ENCODE peak calls at places on chromosomes 6 and 20, in six cellular contexts. One of them, this sample, is unnamed.
A peak's percentile ranks its signal among the peaks of the same experiment; 100 is the strongest.

GRCh38 chr6:150747155-150747554 is 118.3 kb upstream of the MTHFD1L start:
- DNase-seq in HL-60: no peak
- DNase-seq in NCI-H524: no peak
- DNase-seq in stimulated activated naive CD4-positive, alpha-beta T cell: no peak
- DNase-seq in WERI-Rb-1: no peak
- DNase-seq in endothelial cell: no peak
- DNase-seq in this sample: no peak

GRCh38 chr20:17394411-17394810 is 136.8 kb downstream of the BFSP1 start:
- DNase-seq in WERI-Rb-1: no peak
- DNase-seq in endothelial cell: no peak
- DNase-seq in stimulated activated naive CD4-positive, alpha-beta T cell: no peak
- DNase-seq in HL-60: no peak
- DNase-seq in NCI-H524: no peak
- DNase-seq in this sample: no peak

GRCh38 chr6:36245572-36246031 is 24.3 kb upstream of the PNPLA1 start:
- DNase-seq in WERI-Rb-1: no peak
- DNase-seq in HL-60: peak; percentile 22
- DNase-seq in NCI-H524: no peak
- DNase-seq in stimulated activated naive CD4-positive, alpha-beta T cell: no peak
- DNase-seq in endothelial cell: no peak
- DNase-seq in this sample: no peak

GRCh38 chr6:31689249-31690110 is 8.6 kb upstream of the LY6G5C start:
- DNase-seq in endothelial cell: peak; percentile 20
- DNase-seq in stimulated activated naive CD4-positive, alpha-beta T cell: no peak
- DNase-seq in WERI-Rb-1: peak; percentile 42
- DNase-seq in HL-60: no peak
- DNase-seq in NCI-H524: no peak
- DNase-seq in this sample: no peak

GRCh38 chr6:85643530-85644373 is 1.1 kb upstream of the SYNCRIP start:
- DNase-seq in endothelial cell: peak; percentile 92
- DNase-seq in NCI-H524: peak; percentile 82
- DNase-seq in WERI-Rb-1: peak; percentile 90
- DNase-seq in HL-60: peak; percentile 94
- DNase-seq in stimulated activated naive CD4-positive, alpha-beta T cell: peak; percentile 83
- DNase-seq in this sample: peak; percentile 83

GRCh38 chr6:160431231-160431630 is 83.1 kb downstream of the SLC22A3 start:
- DNase-seq in stimulated activated naive CD4-positive, alpha-beta T cell: no peak
- DNase-seq in HL-60: no peak
- DNase-seq in endothelial cell: no peak
- DNase-seq in WERI-Rb-1: no peak
- DNase-seq in NCI-H524: no peak
- DNase-seq in this sample: no peak

GRCh38 chr6:7914991-7915789 is 4.6 kb upstream of the TXNDC5 start:
- DNase-seq in WERI-Rb-1: no peak
- DNase-seq in stimulated activated naive CD4-positive, alpha-beta T cell: no peak
- DNase-seq in NCI-H524: no peak
- DNase-seq in endothelial cell: no peak
- DNase-seq in HL-60: peak; percentile 74
- DNase-seq in this sample: peak; percentile 45

GRCh38 chr20:57425150-57426013 is 34.2 kb downstream of the RBM38 start:
- DNase-seq in HL-60: peak; percentile 92
- DNase-seq in stimulated activated naive CD4-positive, alpha-beta T cell: no peak
- DNase-seq in NCI-H524: peak; percentile 28
- DNase-seq in endothelial cell: no peak
- DNase-seq in WERI-Rb-1: no peak
- DNase-seq in this sample: no peak

GRCh38 chr6:156396068-156396771 is 381.0 kb upstream of the ARID1B start:
- DNase-seq in WERI-Rb-1: no peak
- DNase-seq in stimulated activated naive CD4-positive, alpha-beta T cell: no peak
- DNase-seq in NCI-H524: no peak
- DNase-seq in HL-60: no peak
- DNase-seq in endothelial cell: no peak
- DNase-seq in this sample: peak; percentile 46

GRCh38 chr6:52574709-52575489 is 2.0 kb downstream of the TRAM2 start:
- DNase-seq in stimulated activated naive CD4-positive, alpha-beta T cell: peak; percentile 16
- DNase-seq in endothelial cell: no peak
- DNase-seq in WERI-Rb-1: no peak
- DNase-seq in NCI-H524: no peak
- DNase-seq in HL-60: peak; percentile 77
- DNase-seq in this sample: peak; percentile 61

GRCh38 chr6:139951172-139951571 is 576.7 kb upstream of the CITED2 start:
- DNase-seq in NCI-H524: no peak
- DNase-seq in endothelial cell: no peak
- DNase-seq in HL-60: no peak
- DNase-seq in stimulated activated naive CD4-positive, alpha-beta T cell: no peak
- DNase-seq in WERI-Rb-1: no peak
- DNase-seq in this sample: no peak

GRCh38 chr6:118580585-118581419 is 32.7 kb downstream of the PLN start:
- DNase-seq in HL-60: peak; percentile 55
- DNase-seq in WERI-Rb-1: peak; percentile 33
- DNase-seq in stimulated activated naive CD4-positive, alpha-beta T cell: no peak
- DNase-seq in endothelial cell: peak; percentile 38
- DNase-seq in NCI-H524: peak; percentile 33
- DNase-seq in this sample: no peak

GRCh38 chr6:158057213-158057987 is 75.7 kb downstream of the SYNJ2 start:
- DNase-seq in WERI-Rb-1: no peak
- DNase-seq in stimulated activated naive CD4-positive, alpha-beta T cell: no peak
- DNase-seq in HL-60: peak; percentile 67
- DNase-seq in NCI-H524: no peak
- DNase-seq in endothelial cell: no peak
- DNase-seq in this sample: no peak

GRCh38 chr6:33915134-33915533 is 111.3 kb upstream of the MLN start:
- DNase-seq in HL-60: no peak
- DNase-seq in stimulated activated naive CD4-positive, alpha-beta T cell: no peak
- DNase-seq in WERI-Rb-1: no peak
- DNase-seq in endothelial cell: no peak
- DNase-seq in NCI-H524: peak; percentile 70
- DNase-seq in this sample: no peak

GRCh38 chr20:23049201-23049932 is at the start of gene THBD:
- DNase-seq in NCI-H524: no peak
- DNase-seq in WERI-Rb-1: no peak
- DNase-seq in HL-60: peak; percentile 55
- DNase-seq in endothelial cell: peak; percentile 76
- DNase-seq in stimulated activated naive CD4-positive, alpha-beta T cell: no peak
- DNase-seq in this sample: no peak

GRCh38 chr6:16514249-16514648 is 247.0 kb downstream of the ATXN1 start:
- DNase-seq in HL-60: peak; percentile 33
- DNase-seq in stimulated activated naive CD4-positive, alpha-beta T cell: no peak
- DNase-seq in endothelial cell: peak; percentile 29
- DNase-seq in WERI-Rb-1: peak; percentile 46
- DNase-seq in NCI-H524: peak; percentile 1
- DNase-seq in this sample: peak; percentile 26

GRCh38 chr6:112575309-112575834 is 228.2 kb downstream of the RFPL4B start:
- DNase-seq in NCI-H524: no peak
- DNase-seq in WERI-Rb-1: no peak
- DNase-seq in endothelial cell: no peak
- DNase-seq in stimulated activated naive CD4-positive, alpha-beta T cell: no peak
- DNase-seq in HL-60: no peak
- DNase-seq in this sample: no peak